ENCODE peak calls at places on chromosomes 12 and 14, in ten cellular contexts. One of them, this sample, is unnamed.

GRCh38 chr14:81302613-81303012 is 81.9 kb upstream of the GTF2A1 start:
- DNase-seq in cardiac fibroblast: no peak
- DNase-seq in sigmoid colon: no peak
- DNase-seq in transverse colon: no peak
- DNase-seq in AG10803: no peak
- DNase-seq in PC-3: no peak
- DNase-seq in lower leg skin: no peak
- DNase-seq in cardiac muscle cell: no peak
- DNase-seq in K562: peak
- DNase-seq in adrenal gland: no peak
- DNase-seq in this sample: no peak

GRCh38 chr14:24309538-24310386 is at the start of gene LTB4R2:
- DNase-seq in PC-3: no peak
- DNase-seq in lower leg skin: peak
- DNase-seq in sigmoid colon: no peak
- DNase-seq in AG10803: no peak
- DNase-seq in cardiac muscle cell: no peak
- DNase-seq in adrenal gland: no peak
- DNase-seq in cardiac fibroblast: no peak
- DNase-seq in K562: no peak
- DNase-seq in transverse colon: no peak
- DNase-seq in this sample: no peak

GRCh38 chr12:121990692-121991603 is 30.7 kb upstream of the BCL7A start:
- DNase-seq in cardiac muscle cell: no peak
- DNase-seq in transverse colon: no peak
- DNase-seq in PC-3: peak
- DNase-seq in adrenal gland: no peak
- DNase-seq in AG10803: peak
- DNase-seq in cardiac fibroblast: peak
- DNase-seq in sigmoid colon: no peak
- DNase-seq in K562: no peak
- DNase-seq in lower leg skin: no peak
- DNase-seq in this sample: no peak

GRCh38 chr12:25252946-25253345 is 2.2 kb upstream of the KRAS start:
- DNase-seq in AG10803: no peak
- DNase-seq in K562: no peak
- DNase-seq in transverse colon: no peak
- DNase-seq in cardiac fibroblast: no peak
- DNase-seq in cardiac muscle cell: no peak
- DNase-seq in lower leg skin: no peak
- DNase-seq in sigmoid colon: no peak
- DNase-seq in PC-3: no peak
- DNase-seq in adrenal gland: no peak
- DNase-seq in this sample: no peak

GRCh38 chr12:105933671-105934665 is 204.8 kb downstream of the NUAK1 start:
- DNase-seq in lower leg skin: peak
- DNase-seq in cardiac muscle cell: no peak
- DNase-seq in transverse colon: peak
- DNase-seq in adrenal gland: peak
- DNase-seq in cardiac fibroblast: peak
- DNase-seq in PC-3: peak
- DNase-seq in sigmoid colon: peak
- DNase-seq in K562: no peak
- DNase-seq in AG10803: peak
- DNase-seq in this sample: no peak

GRCh38 chr14:54881235-54881760 is 21.3 kb downstream of the GCH1 start:
- DNase-seq in AG10803: peak
- DNase-seq in cardiac fibroblast: peak
- DNase-seq in transverse colon: no peak
- DNase-seq in cardiac muscle cell: no peak
- DNase-seq in PC-3: no peak
- DNase-seq in adrenal gland: no peak
- DNase-seq in K562: no peak
- DNase-seq in sigmoid colon: no peak
- DNase-seq in lower leg skin: peak
- DNase-seq in this sample: no peak

GRCh38 chr14:80538633-80539375 is 327.5 kb upstream of the DIO2 start:
- DNase-seq in lower leg skin: no peak
- DNase-seq in K562: no peak
- DNase-seq in sigmoid colon: no peak
- DNase-seq in transverse colon: no peak
- DNase-seq in cardiac fibroblast: no peak
- DNase-seq in adrenal gland: no peak
- DNase-seq in cardiac muscle cell: no peak
- DNase-seq in PC-3: peak
- DNase-seq in AG10803: no peak
- DNase-seq in this sample: no peak

GRCh38 chr12:3996322-3996721 is 123.1 kb upstream of the PARP11 start:
- DNase-seq in K562: no peak
- DNase-seq in cardiac muscle cell: no peak
- DNase-seq in cardiac fibroblast: no peak
- DNase-seq in lower leg skin: no peak
- DNase-seq in sigmoid colon: no peak
- DNase-seq in AG10803: no peak
- DNase-seq in transverse colon: no peak
- DNase-seq in PC-3: no peak
- DNase-seq in adrenal gland: no peak
- DNase-seq in this sample: no peak

GRCh38 chr14:74573421-74574091 is 38.5 kb downstream of the LTBP2 start:
- DNase-seq in AG10803: no peak
- DNase-seq in PC-3: peak
- DNase-seq in lower leg skin: no peak
- DNase-seq in cardiac fibroblast: no peak
- DNase-seq in K562: no peak
- DNase-seq in transverse colon: no peak
- DNase-seq in sigmoid colon: no peak
- DNase-seq in adrenal gland: no peak
- DNase-seq in cardiac muscle cell: no peak
- DNase-seq in this sample: no peak

GRCh38 chr14:68548194-68549056 is 244.4 kb downstream of the ZFP36L1 start:
- DNase-seq in K562: no peak
- DNase-seq in AG10803: peak
- DNase-seq in lower leg skin: peak
- DNase-seq in cardiac fibroblast: peak
- DNase-seq in adrenal gland: peak
- DNase-seq in PC-3: peak
- DNase-seq in transverse colon: peak
- DNase-seq in sigmoid colon: peak
- DNase-seq in cardiac muscle cell: peak
- DNase-seq in this sample: no peak

GRCh38 chr12:46692606-46693005 is 133.2 kb downstream of the SLC38A4 start:
- DNase-seq in lower leg skin: no peak
- DNase-seq in cardiac muscle cell: no peak
- DNase-seq in cardiac fibroblast: no peak
- DNase-seq in PC-3: no peak
- DNase-seq in AG10803: no peak
- DNase-seq in transverse colon: no peak
- DNase-seq in K562: no peak
- DNase-seq in sigmoid colon: no peak
- DNase-seq in adrenal gland: no peak
- DNase-seq in this sample: no peak

GRCh38 chr14:23449314-23449713 is 13.9 kb upstream of the MYH7 start:
- DNase-seq in sigmoid colon: no peak
- DNase-seq in transverse colon: no peak
- DNase-seq in cardiac muscle cell: no peak
- DNase-seq in PC-3: no peak
- DNase-seq in cardiac fibroblast: no peak
- DNase-seq in lower leg skin: no peak
- DNase-seq in adrenal gland: no peak
- DNase-seq in K562: no peak
- DNase-seq in AG10803: no peak
- DNase-seq in this sample: no peak

GRCh38 chr14:69614592-69614991 is 3.2 kb downstream of the SUSD6 start:
- DNase-seq in transverse colon: peak
- DNase-seq in PC-3: no peak
- DNase-seq in sigmoid colon: no peak
- DNase-seq in cardiac fibroblast: no peak
- DNase-seq in K562: no peak
- DNase-seq in cardiac muscle cell: no peak
- DNase-seq in lower leg skin: no peak
- DNase-seq in adrenal gland: no peak
- DNase-seq in AG10803: no peak
- DNase-seq in this sample: peak

GRCh38 chr12:11555743-11556625 is 93.5 kb upstream of the ETV6 start:
- DNase-seq in AG10803: no peak
- DNase-seq in adrenal gland: no peak
- DNase-seq in PC-3: no peak
- DNase-seq in cardiac fibroblast: no peak
- DNase-seq in transverse colon: peak
- DNase-seq in cardiac muscle cell: no peak
- DNase-seq in lower leg skin: no peak
- DNase-seq in sigmoid colon: peak
- DNase-seq in K562: no peak
- DNase-seq in this sample: peak
- H3K4me3 ChIP-seq in AG10803: peak
- H3K4me3 ChIP-seq in adrenal gland: no peak
- H3K4me3 ChIP-seq in PC-3: peak
- H3K4me3 ChIP-seq in cardiac fibroblast: no peak
- H3K4me3 ChIP-seq in transverse colon: no peak
- H3K4me3 ChIP-seq in cardiac muscle cell: no peak
- H3K4me3 ChIP-seq in lower leg skin: no peak
- H3K4me3 ChIP-seq in sigmoid colon: peak
- H3K4me3 ChIP-seq in K562: no peak
- H3K4me3 ChIP-seq in this sample: no peak

DNA sequence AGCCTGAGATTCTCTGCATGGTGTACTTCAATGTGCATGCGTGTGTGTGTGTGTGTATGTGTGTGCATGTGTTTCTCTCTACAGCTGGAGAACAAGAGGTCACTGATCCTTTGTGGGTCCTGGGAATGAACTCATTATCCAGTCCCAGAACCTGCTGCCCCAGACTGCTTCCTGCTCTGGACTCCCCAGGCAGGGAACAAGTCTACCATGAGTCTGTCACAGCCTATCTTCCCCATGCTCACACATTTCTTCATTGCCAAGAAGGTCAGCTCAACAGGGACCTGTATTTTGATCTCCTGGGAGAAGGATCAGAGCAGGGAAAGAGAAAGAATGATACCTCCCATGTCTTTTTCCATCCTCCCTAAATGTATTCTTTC is 2.9 kb upstream of the AGAP2 start:
- DNase-seq in AG10803: no peak
- DNase-seq in cardiac fibroblast: no peak
- DNase-seq in cardiac muscle cell: no peak
- DNase-seq in lower leg skin: peak
- DNase-seq in sigmoid colon: no peak
- DNase-seq in adrenal gland: no peak
- DNase-seq in transverse colon: no peak
- DNase-seq in PC-3: no peak
- DNase-seq in K562: no peak
- DNase-seq in this sample: no peak
- H3K4me3 ChIP-seq in AG10803: no peak
- H3K4me3 ChIP-seq in cardiac fibroblast: no peak
- H3K4me3 ChIP-seq in cardiac muscle cell: no peak
- H3K4me3 ChIP-seq in lower leg skin: no peak
- H3K4me3 ChIP-seq in sigmoid colon: peak
- H3K4me3 ChIP-seq in adrenal gland: no peak
- H3K4me3 ChIP-seq in transverse colon: no peak
- H3K4me3 ChIP-seq in PC-3: no peak
- H3K4me3 ChIP-seq in K562: no peak
- H3K4me3 ChIP-seq in this sample: peak

GRCh38 chr12:88420460-88420859 is 159.8 kb downstream of the KITLG start:
- DNase-seq in transverse colon: no peak
- DNase-seq in adrenal gland: no peak
- DNase-seq in PC-3: peak
- DNase-seq in sigmoid colon: no peak
- DNase-seq in lower leg skin: no peak
- DNase-seq in cardiac muscle cell: no peak
- DNase-seq in K562: no peak
- DNase-seq in cardiac fibroblast: peak
- DNase-seq in AG10803: peak
- DNase-seq in this sample: peak
- H3K4me3 ChIP-seq in transverse colon: no peak
- H3K4me3 ChIP-seq in adrenal gland: no peak
- H3K4me3 ChIP-seq in PC-3: no peak
- H3K4me3 ChIP-seq in sigmoid colon: no peak
- H3K4me3 ChIP-seq in lower leg skin: no peak
- H3K4me3 ChIP-seq in cardiac muscle cell: no peak
- H3K4me3 ChIP-seq in K562: no peak
- H3K4me3 ChIP-seq in cardiac fibroblast: no peak
- H3K4me3 ChIP-seq in AG10803: no peak
- H3K4me3 ChIP-seq in this sample: no peak

GRCh38 chr12:52235001-52235760 is 2.1 kb downstream of the KRT7 start:
- DNase-seq in K562: no peak
- DNase-seq in cardiac fibroblast: peak
- DNase-seq in AG10803: peak
- DNase-seq in lower leg skin: peak
- DNase-seq in sigmoid colon: peak
- DNase-seq in transverse colon: no peak
- DNase-seq in cardiac muscle cell: no peak
- DNase-seq in PC-3: peak
- DNase-seq in adrenal gland: no peak
- DNase-seq in this sample: peak

GRCh38 chr12:52234226-52234810 is 1.3 kb downstream of the KRT7 start:
- DNase-seq in cardiac muscle cell: no peak
- DNase-seq in cardiac fibroblast: no peak
- DNase-seq in PC-3: peak
- DNase-seq in AG10803: no peak
- DNase-seq in K562: no peak
- DNase-seq in adrenal gland: no peak
- DNase-seq in transverse colon: no peak
- DNase-seq in lower leg skin: peak
- DNase-seq in sigmoid colon: peak
- DNase-seq in this sample: peak

GRCh38 chr12:52232233-52232915 is 669 bp upstream of the KRT7 start:
- DNase-seq in AG10803: peak
- DNase-seq in transverse colon: no peak
- DNase-seq in cardiac fibroblast: no peak
- DNase-seq in K562: no peak
- DNase-seq in lower leg skin: peak
- DNase-seq in PC-3: no peak
- DNase-seq in sigmoid colon: peak
- DNase-seq in cardiac muscle cell: no peak
- DNase-seq in adrenal gland: no peak
- DNase-seq in this sample: no peak

GRCh38 chr12:52232916-52233461 is at the start of gene KRT7:
- DNase-seq in adrenal gland: no peak
- DNase-seq in K562: no peak
- DNase-seq in transverse colon: no peak
- DNase-seq in lower leg skin: peak
- DNase-seq in sigmoid colon: peak
- DNase-seq in PC-3: peak
- DNase-seq in AG10803: no peak
- DNase-seq in cardiac fibroblast: no peak
- DNase-seq in cardiac muscle cell: no peak
- DNase-seq in this sample: no peak

DNA sequence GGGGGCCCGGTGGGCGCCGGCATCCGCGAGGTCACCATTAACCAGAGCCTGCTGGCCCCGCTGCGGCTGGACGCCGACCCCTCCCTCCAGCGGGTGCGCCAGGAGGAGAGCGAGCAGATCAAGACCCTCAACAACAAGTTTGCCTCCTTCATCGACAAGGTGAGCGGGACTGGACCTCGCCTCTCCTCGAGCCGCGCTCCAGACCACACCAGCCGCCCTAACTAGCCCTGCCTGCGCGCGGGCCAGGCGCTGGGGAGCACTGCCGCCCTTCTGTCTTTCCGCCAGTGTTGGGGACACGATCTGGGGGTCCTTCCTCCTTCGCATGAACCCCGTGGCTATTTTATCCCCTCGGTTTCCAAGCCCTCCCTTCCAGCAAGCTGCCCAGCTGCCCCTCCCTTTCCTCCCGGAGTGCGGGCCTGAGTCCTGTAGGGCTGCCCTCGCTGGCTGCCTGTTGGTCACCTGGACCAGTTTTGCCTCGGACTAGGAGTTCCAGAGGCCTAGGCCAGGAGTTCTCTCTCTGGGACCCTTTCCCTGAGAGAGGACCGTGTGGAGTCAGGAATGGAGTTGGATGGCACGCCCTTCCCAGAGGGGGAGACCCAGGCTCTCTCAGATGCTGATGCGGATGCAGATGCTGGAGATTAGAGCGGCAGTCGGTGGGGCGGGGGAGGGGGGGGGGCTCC is 559 bp downstream of the KRT7 start:
- DNase-seq in transverse colon: no peak
- DNase-seq in lower leg skin: peak
- DNase-seq in cardiac fibroblast: no peak
- DNase-seq in AG10803: no peak
- DNase-seq in PC-3: peak
- DNase-seq in K562: no peak
- DNase-seq in adrenal gland: no peak
- DNase-seq in sigmoid colon: peak
- DNase-seq in cardiac muscle cell: no peak
- DNase-seq in this sample: no peak
- H3K4me3 ChIP-seq in transverse colon: no peak
- H3K4me3 ChIP-seq in lower leg skin: no peak
- H3K4me3 ChIP-seq in cardiac fibroblast: no peak
- H3K4me3 ChIP-seq in AG10803: peak
- H3K4me3 ChIP-seq in PC-3: peak
- H3K4me3 ChIP-seq in K562: no peak
- H3K4me3 ChIP-seq in adrenal gland: no peak
- H3K4me3 ChIP-seq in sigmoid colon: no peak
- H3K4me3 ChIP-seq in cardiac muscle cell: no peak
- H3K4me3 ChIP-seq in this sample: no peak

This sample was measured in NB4.